ENCODE peak calls at places on chromosomes 12 and 14, in seven cellular contexts. F is astrocyte of the spinal cord, J is AG10803, V is BE2C, Q is HL-60, P is omental fat pad, T is A549. U is an unnamed sample.

GRCh38 chr12:46109343-46110219 is 119.2 kb upstream of the SCAF11 start:
- DNase-seq in V (no peak), P (no peak), Q (no peak), T (no peak), F (no peak), J (no peak), U (no peak)

GRCh38 chr14:94679941-94680340 is 67.8 kb downstream of the SERPINA3 start:
- DNase-seq in Q (no peak), V (no peak), J (no peak), P (no peak), F (no peak), T (no peak), U (no peak)

GRCh38 chr12:22709292-22709691 is 84.3 kb downstream of the ETNK1 start:
- DNase-seq in V (no peak), F (peak), J (peak), T (peak), Q (no peak), P (no peak), U (peak)

GRCh38 chr14:83594874-83595273 is 1935.1 kb upstream of the FLRT2 start:
- DNase-seq in T (no peak), Q (no peak), F (no peak), V (no peak), J (no peak), P (no peak), U (no peak)

GRCh38 chr14:49984419-49984818 is 91.5 kb downstream of the ARF6 start:
- DNase-seq in Q (no peak), J (no peak), P (no peak), F (peak), V (no peak), T (no peak), U (no peak)

GRCh38 chr12:5872745-5873144 is 72.3 kb downstream of the ANO2 start:
- DNase-seq in V (no peak), P (no peak), T (peak), J (peak), F (peak), Q (no peak), U (peak)

GRCh38 chr12:1173806-1174617 is 183.0 kb downstream of the ERC1 start:
- DNase-seq in J (no peak), T (no peak), F (no peak), V (no peak), P (no peak), Q (no peak), U (no peak)

GRCh38 chr12:4829161-4829792 is 80.4 kb upstream of the KCNA1 start:
- DNase-seq in T (no peak), Q (no peak), P (no peak), V (no peak), J (no peak), F (no peak), U (no peak)

GRCh38 chr12:66755727-66756395 is 77.0 kb upstream of the GRIP1 start:
- DNase-seq in P (no peak), J (no peak), T (no peak), V (no peak), Q (no peak), F (no peak), U (no peak)

GRCh38 chr12:57270966-57271470 is 20.0 kb upstream of the STAC3 start:
- DNase-seq in T (peak), F (no peak), V (no peak), Q (no peak), J (no peak), P (no peak), U (no peak)

GRCh38 chr14:49017451-49017850 is 568.7 kb downstream of the RPS29 start:
- DNase-seq in P (no peak), V (no peak), Q (no peak), F (no peak), T (no peak), J (no peak), U (no peak)

GRCh38 chr12:27975222-27976136 is 2.9 kb upstream of the PTHLH start:
- DNase-seq in F (peak), V (peak), J (peak), P (no peak), Q (no peak), T (peak), U (no peak)

GRCh38 chr12:54139030-54139429 is 49.8 kb downstream of the SMUG1 start:
- DNase-seq in V (no peak), P (no peak), Q (no peak), F (no peak), T (no peak), J (no peak), U (no peak)

GRCh38 chr12:111799758-111800157 is 33.0 kb downstream of the ALDH2 start:
- DNase-seq in T (no peak), V (no peak), Q (no peak), J (no peak), F (no peak), P (no peak), U (no peak)

GRCh38 chr14:84442481-84442880 is 1087.5 kb upstream of the FLRT2 start:
- DNase-seq in J (no peak), P (no peak), F (no peak), V (no peak), T (no peak), Q (no peak), U (peak)

GRCh38 chr14:103194256-103195045 is 71.2 kb downstream of the TNFAIP2 start:
- DNase-seq in F (no peak), Q (peak), V (no peak), J (peak), T (peak), P (no peak), U (peak)

GRCh38 chr12:915090-915489 is 34.4 kb downstream of the RAD52 start:
- DNase-seq in T (no peak), V (no peak), F (no peak), Q (no peak), P (no peak), J (no peak), U (peak)

GRCh38 chr12:72610854-72611358 is 338.7 kb downstream of the TRHDE start:
- DNase-seq in V (no peak), P (no peak), J (no peak), F (no peak), Q (no peak), T (no peak), U (no peak)

GRCh38 chr14:80930836-80931389 is 10.6 kb downstream of the CEP128 start:
- DNase-seq in T (peak), J (peak), V (no peak), P (no peak), Q (peak), F (peak), U (peak)

GRCh38 chr14:74568896-74569295 is 43.1 kb downstream of the LTBP2 start:
- DNase-seq in Q (no peak), F (no peak), T (no peak), V (no peak), J (peak), P (no peak), U (no peak)

GRCh38 chr14:105328070-105328677 is 13.6 kb downstream of the PACS2 start:
- DNase-seq in P (no peak), Q (no peak), T (no peak), F (no peak), V (no peak), J (no peak), U (no peak)

GRCh38 chr14:66398437-66398836 is 87.7 kb upstream of the CCDC196 start:
- DNase-seq in J (no peak), F (no peak), V (no peak), P (no peak), Q (no peak), T (no peak), U (no peak)

GRCh38 chr12:11621797-11622423 is 27.6 kb upstream of the ETV6 start:
- DNase-seq in T (peak), F (no peak), Q (no peak), V (peak), J (no peak), P (no peak), U (peak)
- TF ChIP-seq CTCF in T (no peak), F (peak), Q (no peak), V (peak), J (peak), P (no peak), U (no peak)

GRCh38 chr12:103627189-103627855 is 40.2 kb downstream of the STAB2 start:
- DNase-seq in F (no peak), J (no peak), P (no peak), T (no peak), V (no peak), Q (no peak), U (no peak)
- TF ChIP-seq CTCF in F (no peak), J (no peak), P (no peak), T (no peak), V (no peak), Q (no peak), U (no peak)

GRCh38 chr12:8992086-8992409 is 2.7 kb downstream of the KLRG1 start:
- DNase-seq in P (no peak), T (no peak), F (no peak), V (no peak), J (no peak), Q (no peak), U (no peak)

GRCh38 chr12:8995021-8995775 is 5.9 kb downstream of the KLRG1 start:
- DNase-seq in J (no peak), F (no peak), T (no peak), P (no peak), Q (no peak), V (no peak), U (no peak)

GRCh38 chr12:8996682-8997405 is 7.5 kb downstream of the KLRG1 start:
- DNase-seq in T (no peak), Q (no peak), J (peak), P (no peak), F (peak), V (no peak), U (peak)

GRCh38 chr12:8991371-8992085 is 2.2 kb downstream of the KLRG1 start:
- DNase-seq in P (no peak), V (no peak), T (no peak), J (no peak), Q (no peak), F (no peak), U (no peak)

GRCh38 chr12:8993827-8994226 is 4.5 kb downstream of the KLRG1 start:
- DNase-seq in P (no peak), F (no peak), V (no peak), J (no peak), T (no peak), Q (no peak), U (no peak)
- TF ChIP-seq CTCF in P (no peak), F (no peak), V (no peak), J (no peak), T (no peak), Q (no peak), U (no peak)

DNA sequence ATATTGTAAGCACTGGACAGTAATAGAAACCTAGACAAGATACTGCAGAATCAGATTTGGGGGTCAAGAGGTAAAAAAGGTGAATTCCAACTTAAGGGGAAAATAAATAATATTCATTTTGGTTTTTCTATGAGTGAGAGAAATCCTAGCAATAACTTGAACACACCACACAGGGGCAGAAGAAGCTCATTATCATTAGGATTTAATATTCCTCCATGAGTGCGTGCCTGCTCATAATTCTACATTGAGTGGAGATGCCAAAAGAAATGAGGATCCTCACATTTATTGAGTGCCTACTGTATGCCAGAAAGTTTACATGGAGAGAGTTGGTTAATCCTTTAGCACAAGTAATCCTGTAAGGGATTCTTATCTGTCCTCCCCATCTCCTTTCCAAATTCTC is 40.5 kb upstream of the C14orf132 start:
- DNase-seq in V (no peak), P (no peak), J (peak), Q (no peak), T (peak), F (peak), U (peak)
- TF ChIP-seq CTCF in V (peak), P (peak), J (peak), Q (no peak), T (peak), F (peak), U (peak)

DNA sequence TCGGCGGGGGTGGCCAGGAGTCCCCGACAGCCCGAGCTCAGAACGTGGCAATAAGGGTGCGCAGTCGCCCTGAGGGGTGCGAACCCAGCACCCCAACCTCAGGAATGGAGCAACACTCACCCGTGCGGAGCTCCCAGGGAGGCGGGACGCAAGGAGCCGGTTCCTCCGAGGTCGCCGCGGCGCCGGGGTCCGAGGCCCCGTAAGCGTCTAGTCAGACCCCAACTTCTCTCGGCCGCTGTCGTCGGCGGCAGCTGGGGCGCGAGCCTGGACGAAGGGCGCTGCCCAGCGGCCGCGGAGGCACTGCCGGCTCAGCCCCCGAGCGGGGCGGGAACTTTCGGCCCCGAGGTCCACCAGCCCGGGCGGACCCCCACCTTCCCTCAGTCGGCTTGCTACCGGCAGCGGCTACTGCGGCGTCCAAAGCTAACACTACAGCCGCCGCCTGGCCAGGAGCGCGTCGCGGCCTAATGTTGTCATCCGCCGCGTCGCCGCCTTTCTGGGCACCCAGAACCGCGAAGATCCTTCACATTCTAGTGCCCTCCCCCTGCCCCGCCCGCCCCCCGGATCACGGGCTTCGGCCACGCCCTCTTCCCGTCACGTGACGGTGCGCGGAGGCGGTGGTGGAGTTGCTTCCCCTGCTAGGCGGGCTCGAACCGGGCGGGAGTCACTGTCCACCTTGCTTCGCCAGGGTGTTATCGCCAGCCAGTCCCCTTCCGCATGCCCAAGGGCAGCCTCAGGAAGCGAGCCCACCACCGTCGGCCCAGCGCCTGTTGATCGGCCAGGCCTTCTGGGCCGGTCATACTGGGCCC is at the start of gene OSBPL8:
- DNase-seq in T (peak), V (peak), P (peak), J (peak), Q (peak), F (peak), U (peak)
- TF ChIP-seq CTCF in T (peak), V (peak), P (no peak), J (peak), Q (no peak), F (peak), U (no peak)

U was measured in MCF 10A.